ENCODE peak calls at places on chromosomes 4 and X, in six cellular contexts. D is fibroblast of lung, R is psoas muscle, F is WERI-Rb-1, Q is prostate gland, B is cardiac muscle cell. H is an unnamed sample.

GRCh38 chr4:70739496-70740337 is 18.0 kb downstream of the RUFY3 start:
- DNase-seq in D (no peak), R (no peak), F (no peak), Q (no peak), B (no peak), H (no peak)

GRCh38 chr4:153267013-153267412 is 62.8 kb downstream of the TRIM2 start:
- DNase-seq in D (peak; percentile 52), R (no peak), F (no peak), Q (peak; percentile 64), B (no peak), H (no peak)

GRCh38 chr4:127545271-127545670 is 87.5 kb upstream of the INTU start:
- DNase-seq in D (no peak), R (no peak), F (no peak), Q (no peak), B (no peak), H (no peak)

GRCh38 chr4:132108784-132109183 is 1040.3 kb upstream of the PCDH10 start:
- DNase-seq in D (peak; percentile 74), R (no peak), F (no peak), Q (no peak), B (no peak), H (no peak)

GRCh38 chr4:10098770-10099139 is 17.8 kb downstream of the WDR1 start:
- DNase-seq in D (peak; percentile 88), R (no peak), F (no peak), Q (no peak), B (no peak), H (no peak)

GRCh38 chrX:120244395-120244734 is 6.2 kb upstream of the ZBTB33 start:
- DNase-seq in D (no peak), R (no peak), F (no peak), Q (no peak), B (no peak), H (no peak)

GRCh38 chr4:24886596-24886995 is 26.2 kb downstream of the CCDC149 start:
- DNase-seq in D (no peak), R (no peak), F (no peak), Q (no peak), B (no peak), H (no peak)

GRCh38 chr4:106238819-106239420 is 77.1 kb downstream of the TBCK start:
- DNase-seq in D (peak; percentile 13), R (no peak), F (peak; percentile 31), Q (no peak), B (peak; percentile 59), H (no peak)

GRCh38 chr4:6626066-6626465 is 14.4 kb upstream of the MRFAP1 start:
- DNase-seq in D (no peak), R (no peak), F (no peak), Q (no peak), B (no peak), H (no peak)

GRCh38 chrX:96834137-96834536 is 49.6 kb upstream of the RPA4 start:
- DNase-seq in D (no peak), R (no peak), F (no peak), Q (no peak), B (no peak), H (no peak)

GRCh38 chrX:105488731-105489130 is 268.2 kb upstream of the TEX13A start:
- DNase-seq in D (no peak), R (no peak), F (no peak), Q (no peak), B (no peak), H (no peak)

GRCh38 chrX:39453847-39454645 is 643.7 kb downstream of the BCOR start:
- DNase-seq in D (no peak), R (no peak), F (peak; percentile 30), Q (no peak), B (no peak), H (no peak)

DNA sequence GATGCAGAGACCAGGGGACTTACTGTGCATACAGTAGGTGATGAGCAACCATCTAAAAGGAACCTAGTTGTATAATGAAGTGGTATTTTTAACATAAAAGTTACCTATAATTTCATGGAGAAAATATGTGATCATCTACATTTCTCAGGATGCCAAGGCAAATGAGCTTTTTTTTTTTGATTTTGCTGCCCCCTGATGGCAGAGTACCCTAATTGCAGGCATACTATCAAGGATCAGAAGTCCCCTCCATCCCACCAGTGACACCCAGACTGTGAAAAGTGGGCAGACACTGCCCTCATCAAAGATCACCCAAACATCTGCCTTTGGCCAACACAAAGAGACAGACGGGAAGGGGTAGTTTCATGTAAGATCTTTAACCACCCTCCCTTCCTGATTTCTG is 9.6 kb upstream of the ABLIM2 start:
- DNase-seq in D (no peak), R (no peak), F (no peak), Q (no peak), B (no peak), H (no peak)
- TF ChIP-seq CTCF in D (peak; percentile 42), R (peak; percentile 59), F (peak; percentile 42), Q (no peak), B (peak; percentile 46), H (no peak)

DNA sequence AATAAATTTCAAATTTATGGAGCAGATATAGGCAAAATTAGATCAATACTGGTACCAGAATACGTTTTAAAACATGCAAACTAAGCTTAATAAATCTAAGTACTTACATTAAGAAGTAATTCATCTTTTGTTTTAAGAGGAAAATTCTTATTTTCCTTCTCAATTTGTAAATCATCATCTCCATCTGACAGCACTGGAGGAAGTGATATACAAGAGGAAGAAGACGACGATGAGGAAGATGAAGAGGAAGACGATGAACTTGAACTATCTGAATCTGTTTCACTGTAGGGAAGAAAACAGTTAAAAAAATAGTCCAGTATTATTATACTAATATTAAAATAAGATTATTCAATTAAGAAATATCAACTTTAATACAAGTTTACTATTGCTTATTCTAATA is 2.6 kb downstream of the NAF1 start:
- DNase-seq in D (no peak), R (no peak), F (no peak), Q (no peak), B (no peak), H (no peak)
- H3K36me3 ChIP-seq in D (peaks cover 2% of the 10 kb centered on the region), R (no peaks in the 10 kb centered on the region), F (peaks cover 52% of the 10 kb centered on the region), Q (no peaks in the 10 kb centered on the region), B (peaks cover 6% of the 10 kb centered on the region), H (peaks cover 17% of the 10 kb centered on the region)

GRCh38 chrX:115378471-115378870 is 89.0 kb downstream of the LUZP4 start:
- DNase-seq in D (peak; percentile 66), R (no peak), F (no peak), Q (no peak), B (no peak), H (no peak)
- TF ChIP-seq CTCF in D (no peak), R (no peak), F (no peak), Q (no peak), B (peak; percentile 28), H (no peak)

DNA sequence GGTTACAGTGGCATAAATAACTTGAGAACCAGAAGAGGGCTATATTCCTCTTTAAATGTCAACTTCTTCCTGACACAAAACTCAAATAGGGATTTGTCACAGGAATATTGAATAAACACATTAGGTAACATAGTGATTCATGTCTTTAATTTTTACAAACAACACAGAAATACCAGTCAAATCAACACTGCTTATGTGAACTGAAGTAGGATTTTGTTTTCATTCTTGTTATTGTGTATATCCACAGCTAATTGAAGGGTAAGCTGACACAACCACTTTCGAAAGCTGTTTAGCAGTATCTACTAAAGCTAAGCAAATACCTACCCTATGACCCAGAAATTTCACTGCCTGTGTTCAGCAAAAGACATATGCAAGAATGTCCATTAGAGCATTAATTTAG is 120.4 kb upstream of the EOLA2 start:
- DNase-seq in D (no peak), R (no peak), F (no peak), Q (no peak), B (no peak), H (no peak)
- H3K36me3 ChIP-seq in D (no peaks in the 10 kb centered on the region), R (no peaks in the 10 kb centered on the region), F (no peaks in the 10 kb centered on the region), Q (no peaks in the 10 kb centered on the region), B (no peaks in the 10 kb centered on the region), H (no peaks in the 10 kb centered on the region)

GRCh38 chrX:145823132-145823531 is 5.5 kb downstream of the SLITRK2 start:
- DNase-seq in D (no peak), R (no peak), F (no peak), Q (no peak), B (no peak), H (no peak)

GRCh38 chrX:145821291-145821897 is 3.8 kb downstream of the SLITRK2 start:
- DNase-seq in D (no peak), R (no peak), F (peak; percentile 11), Q (no peak), B (peak; percentile 18), H (no peak)

GRCh38 chrX:145826466-145826865 is 8.8 kb downstream of the SLITRK2 start:
- DNase-seq in D (no peak), R (no peak), F (no peak), Q (no peak), B (no peak), H (no peak)

GRCh38 chrX:145821898-145822567 is 4.4 kb downstream of the SLITRK2 start:
- DNase-seq in D (no peak), R (no peak), F (no peak), Q (no peak), B (no peak), H (no peak)

GRCh38 chrX:145825896-145826295 is 8.3 kb downstream of the SLITRK2 start:
- DNase-seq in D (no peak), R (no peak), F (no peak), Q (no peak), B (peak; percentile 56), H (no peak)
- TF ChIP-seq CTCF in D (no peak), R (no peak), F (no peak), Q (no peak), B (peak; percentile 5), H (no peak)

GRCh38 chrX:43718546-43718945 is 62.4 kb downstream of the MAOA start:
- DNase-seq in D (no peak), R (no peak), F (no peak), Q (no peak), B (no peak), H (no peak)

GRCh38 chrX:43718081-43718480 is 62.0 kb downstream of the MAOA start:
- DNase-seq in D (no peak), R (no peak), F (no peak), Q (no peak), B (no peak), H (no peak)

GRCh38 chrX:43720082-43720481 is 64.0 kb downstream of the MAOA start:
- DNase-seq in D (no peak), R (no peak), F (no peak), Q (no peak), B (no peak), H (no peak)

GRCh38 chrX:43717161-43717560 is 61.1 kb downstream of the MAOA start:
- DNase-seq in D (no peak), R (no peak), F (no peak), Q (no peak), B (no peak), H (no peak)

GRCh38 chrX:43718956-43719355 is 62.9 kb downstream of the MAOA start:
- DNase-seq in D (no peak), R (no peak), F (no peak), Q (no peak), B (no peak), H (no peak)
- H3K36me3 ChIP-seq in D (no peaks in the 10 kb centered on the region), R (no peaks in the 10 kb centered on the region), F (no peaks in the 10 kb centered on the region), Q (no peaks in the 10 kb centered on the region), B (no peaks in the 10 kb centered on the region), H (no peaks in the 10 kb centered on the region)

GRCh38 chr4:77052352-77052751 is 23.4 kb downstream of the CCNI start:
- DNase-seq in D (peak; percentile 44), R (no peak), F (peak; percentile 67), Q (no peak), B (peak; percentile 64), H (no peak)
- TF ChIP-seq CTCF in D (peak; percentile 29), R (peak; percentile 39), F (peak; percentile 70), Q (peak; percentile 40), B (peak; percentile 60), H (peak; percentile 59)

DNA sequence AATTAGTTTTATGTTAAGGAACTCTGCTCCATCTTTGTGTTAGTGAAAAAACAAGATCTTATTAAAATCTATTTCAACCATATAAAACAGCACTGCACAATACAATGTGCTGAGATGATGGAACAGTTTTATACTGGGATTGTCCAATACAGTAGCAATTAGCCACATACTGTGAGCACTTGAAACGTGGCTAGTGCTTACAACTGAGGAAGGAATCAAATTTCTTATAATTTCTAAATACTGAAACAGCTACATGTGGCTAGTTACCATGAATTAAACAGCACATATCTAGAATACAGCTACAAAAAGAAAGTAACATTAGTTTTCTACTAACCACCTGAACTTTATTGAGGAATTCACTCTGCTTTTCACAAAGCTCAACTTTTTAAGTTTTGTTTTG is 14.7 kb downstream of the NFXL1 start:
- DNase-seq in D (no peak), R (no peak), F (no peak), Q (no peak), B (no peak), H (no peak)
- H3K36me3 ChIP-seq in D (peaks cover 2% of the 10 kb centered on the region), R (peaks cover 16% of the 10 kb centered on the region), F (peaks cover 87% of the 10 kb centered on the region), Q (no peaks in the 10 kb centered on the region), B (peaks cover 76% of the 10 kb centered on the region), H (peaks cover 56% of the 10 kb centered on the region)